ENCODE peak calls at places on chromosomes 1 and 21, in seven cellular contexts. X is IMR-90, N is mesendoderm, M is H1, Y is neuronal stem cell, C is trophoblast cell, V is mesenchymal stem cell. K is an unnamed sample.

GRCh38 chr1:228194921-228195812 is 12.7 kb upstream of the OBSCN start:
- DNase-seq in C (no peak), X (no peak), Y (no peak), M (no peak), V (no peak), N (no peak), K (no peak)

GRCh38 chr1:220521755-220522154 is 6.2 kb upstream of the MARK1 start:
- DNase-seq in M (no peak), X (no peak), C (no peak), V (no peak), Y (no peak), N (no peak), K (no peak)

GRCh38 chr1:198467342-198467741 is 73.1 kb downstream of the ATP6V1G3 start:
- DNase-seq in X (no peak), M (no peak), V (no peak), C (no peak), Y (no peak), N (no peak), K (no peak)

GRCh38 chr1:17301767-17302166 is 6.2 kb upstream of the PADI4 start:
- DNase-seq in C (no peak), V (peak; percentile 4), M (no peak), X (no peak), Y (no peak), N (no peak), K (no peak)

GRCh38 chr1:89781494-89782126 is 39.2 kb upstream of the LRRC8D start:
- DNase-seq in N (no peak), X (no peak), M (no peak), V (no peak), Y (no peak), C (no peak), K (no peak)

GRCh38 chr21:29078884-29079765 is 5.7 kb upstream of the CCT8 start:
- DNase-seq in N (no peak), Y (no peak), C (no peak), X (no peak), M (no peak), V (peak; percentile 29), K (no peak)

GRCh38 chr1:167713330-167714081 is 8.3 kb upstream of the MPZL1 start:
- DNase-seq in N (peak; percentile 62), V (peak; percentile 54), M (no peak), X (peak; percentile 24), C (no peak), Y (peak; percentile 32), K (peak; percentile 59)

GRCh38 chr1:1678581-1679380 is 13.8 kb downstream of the SLC35E2B start:
- DNase-seq in X (no peak), N (peak; percentile 76), M (no peak), C (no peak), Y (no peak), V (no peak), K (peak; percentile 50)

GRCh38 chr21:39911286-39911685 is 44.0 kb downstream of the PCP4 start:
- DNase-seq in M (no peak), N (peak; percentile 43), C (no peak), Y (no peak), V (no peak), X (no peak), K (no peak)

GRCh38 chr1:80113168-80114038 is 1106.9 kb upstream of the ADGRL4 start:
- DNase-seq in N (no peak), Y (no peak), C (no peak), X (no peak), M (no peak), V (no peak), K (no peak)

GRCh38 chr1:193069748-193070394 is 10.5 kb downstream of the RO60 start:
- DNase-seq in Y (no peak), V (peak; percentile 43), M (no peak), X (no peak), C (no peak), N (peak; percentile 75), K (peak; percentile 46)

GRCh38 chr1:31521761-31522555 is 54.4 kb upstream of the TINAGL1 start:
- DNase-seq in M (no peak), N (no peak), Y (no peak), V (no peak), X (no peak), C (peak; percentile 56), K (no peak)

GRCh38 chr1:201290551-201290950 is 7.2 kb downstream of the PKP1 start:
- DNase-seq in M (no peak), N (no peak), Y (no peak), V (no peak), X (no peak), C (no peak), K (no peak)

GRCh38 chr1:109335091-109335490 is 28.3 kb upstream of the MYBPHL start:
- DNase-seq in X (no peak), N (no peak), C (no peak), M (no peak), V (no peak), Y (no peak), K (no peak)

GRCh38 chr1:198520524-198521254 is 19.8 kb downstream of the ATP6V1G3 start:
- DNase-seq in M (no peak), X (no peak), Y (no peak), C (no peak), N (peak; percentile 40), V (no peak), K (no peak)

GRCh38 chr1:41454406-41454805 is 30.1 kb downstream of the EDN2 start:
- DNase-seq in N (no peak), C (no peak), Y (no peak), X (no peak), V (no peak), M (no peak), K (no peak)

GRCh38 chr1:53060580-53060979 is 1.4 kb upstream of the PODN start:
- DNase-seq in X (peak; percentile 81), M (no peak), C (no peak), V (no peak), N (no peak), Y (no peak), K (no peak)

GRCh38 chr1:108661030-108661609 is at the start of gene HENMT1:
- DNase-seq in Y (peak; percentile 33), C (peak; percentile 59), V (peak; percentile 66), N (peak; percentile 82), M (peak; percentile 27), X (peak; percentile 35), K (peak; percentile 75)

GRCh38 chr1:248373761-248374160 is 1.8 kb upstream of the OR2T6 start:
- DNase-seq in Y (no peak), N (no peak), V (no peak), X (no peak), M (no peak), C (no peak), K (no peak)

GRCh38 chr1:65958561-65959350 is 166.1 kb downstream of the PDE4B start:
- DNase-seq in Y (peak; percentile 59), M (no peak), C (no peak), V (peak; percentile 57), N (peak; percentile 38), X (peak; percentile 60), K (no peak)

GRCh38 chr21:15645830-15646229 is 84.0 kb upstream of the USP25 start:
- DNase-seq in M (no peak), V (no peak), Y (no peak), C (no peak), N (no peak), X (no peak), K (no peak)

GRCh38 chr1:155504207-155504606 is 58.4 kb downstream of the ASH1L start:
- DNase-seq in M (no peak), Y (no peak), N (peak; percentile 21), X (peak; percentile 42), V (peak; percentile 44), C (no peak), K (no peak)

GRCh38 chr1:201695607-201696006 is 133.3 kb upstream of the IPO9 start:
- DNase-seq in Y (no peak), V (no peak), M (no peak), C (no peak), N (no peak), X (no peak), K (no peak)

GRCh38 chr21:34818663-34819158 is 149.9 kb downstream of the CLIC6 start:
- DNase-seq in Y (no peak), X (peak; percentile 54), V (no peak), N (no peak), C (no peak), M (no peak), K (no peak)

GRCh38 chr1:152745289-152745704 is 12.5 kb upstream of the KPRP start:
- DNase-seq in Y (no peak), N (no peak), V (no peak), C (peak; percentile 44), M (no peak), X (peak; percentile 47), K (no peak)

GRCh38 chr21:30740462-30740861 is 6.6 kb downstream of the KRTAP21-2 start:
- DNase-seq in V (no peak), C (no peak), X (no peak), M (no peak), Y (no peak), N (no peak), K (no peak)
- H4K8ac ChIP-seq in V (no peak overlapping the region), C (no peak overlapping the region), X (no peak overlapping the region), M (no peak overlapping the region), Y (no peak overlapping the region), N (no peak overlapping the region), K (no peak overlapping the region)

GRCh38 chr21:44304041-44304738 is 4.3 kb downstream of the PFKL start:
- DNase-seq in V (no peak), M (no peak), N (no peak), C (no peak), X (no peak), Y (no peak), K (no peak)
- H3K4me1 ChIP-seq in V (peaks cover 54% of the 10 kb centered on the region), M (peaks cover 4% of the 10 kb centered on the region), N (peaks cover 2% of the 10 kb centered on the region), C (peaks cover 8% of the 10 kb centered on the region), X (peaks cover 20% of the 10 kb centered on the region), Y (peaks cover 36% of the 10 kb centered on the region), K (no peaks in the 10 kb centered on the region)

GRCh38 chr1:55717111-55717510 is 501.9 kb upstream of the USP24 start:
- DNase-seq in Y (no peak), V (peak; percentile 61), C (no peak), N (no peak), X (peak; percentile 83), M (no peak), K (no peak)

GRCh38 chr1:55720243-55720642 is 505.1 kb upstream of the USP24 start:
- DNase-seq in N (no peak), C (no peak), X (peak; percentile 42), V (peak; percentile 76), Y (no peak), M (no peak), K (no peak)

GRCh38 chr1:55716151-55716550 is 501.0 kb upstream of the USP24 start:
- DNase-seq in M (no peak), Y (no peak), C (no peak), X (peak; percentile 61), N (no peak), V (no peak), K (no peak)

GRCh38 chr1:55716610-55717009 is 501.4 kb upstream of the USP24 start:
- DNase-seq in Y (no peak), C (no peak), X (peak; percentile 78), V (peak; percentile 84), N (no peak), M (no peak), K (no peak)

GRCh38 chr1:55718758-55719671 is 503.9 kb upstream of the USP24 start:
- DNase-seq in Y (no peak), V (peak; percentile 99), M (peak; percentile 50), X (peak; percentile 100), C (peak; percentile 93), N (peak; percentile 34), K (peak; percentile 28)
- H2BK120ac ChIP-seq in Y (no peak overlapping the region), V (peak overlapping the region; percentile 46), M (no peak overlapping the region), X (peak overlapping the region; percentile 100), C (peak overlapping the region; percentile 80), N (no peak overlapping the region), K (no peak overlapping the region)

DNA sequence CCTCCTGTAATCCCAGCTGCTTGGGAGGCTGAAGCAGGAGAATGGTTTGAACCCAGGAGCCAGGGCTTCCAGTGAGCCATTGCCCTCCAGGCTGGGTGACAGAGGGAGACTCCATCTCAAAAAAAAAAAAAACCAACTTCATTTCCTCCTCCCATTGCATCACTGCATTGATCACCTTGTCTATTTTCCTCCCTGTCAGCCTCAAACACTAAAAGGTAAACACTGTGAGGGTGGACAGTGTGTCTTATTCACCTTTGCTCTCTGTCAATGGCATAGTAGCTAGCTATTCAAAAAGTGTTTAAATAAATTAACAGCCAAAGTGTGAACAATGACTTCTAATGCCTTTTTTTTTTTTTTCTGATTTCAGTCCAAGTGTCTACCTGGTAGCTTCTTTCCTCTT is 13.4 kb upstream of the DESI2 start:
- DNase-seq in V (no peak), M (no peak), Y (no peak), N (no peak), C (no peak), X (no peak), K (no peak)
- H4K8ac ChIP-seq in V (no peak overlapping the region), M (no peak overlapping the region), Y (no peak overlapping the region), N (no peak overlapping the region), C (no peak overlapping the region), X (no peak overlapping the region), K (no peak overlapping the region)

K was measured in H9.